ENCODE peak calls at places on chromosome 18, in five cellular contexts. N, V, L, M and S are unnamed samples. For H3K36me3, the result is how much of the 10 kb centered on the place peaks cover.

GRCh38 chr18:32771871-32772499 is 838 bp downstream of the KLHL14 start:
- DNase-seq in M (no peak), N (no peak), L (no peak), V (no peak), S (no peak)

GRCh38 chr18:54127759-54128378 is 96.6 kb downstream of the MBD2 start:
- DNase-seq in L (peak), M (no peak), V (no peak), N (no peak), S (peak)

GRCh38 chr18:67615876-67616275 is 99.4 kb upstream of the DSEL start:
- DNase-seq in V (no peak), N (no peak), L (no peak), M (no peak), S (no peak)

GRCh38 chr18:28095041-28095440 is 81.9 kb downstream of the CDH2 start:
- DNase-seq in N (no peak), M (no peak), L (no peak), V (no peak), S (peak)

GRCh38 chr18:55934801-55935200 is 346.8 kb upstream of the TCF4 start:
- DNase-seq in V (no peak), L (no peak), M (no peak), N (no peak), S (no peak)

GRCh38 chr18:9900699-9901098 is 13.1 kb upstream of the VAPA start:
- DNase-seq in L (no peak), N (no peak), M (no peak), V (no peak), S (no peak)

GRCh38 chr18:61554117-61554776 is 221.0 kb downstream of the CDH20 start:
- DNase-seq in N (no peak), M (peak), L (no peak), V (no peak), S (no peak)

GRCh38 chr18:55449412-55450140 is 138.4 kb downstream of the TCF4 start:
- DNase-seq in L (no peak), V (no peak), N (no peak), M (no peak), S (no peak)

GRCh38 chr18:38951633-38952032 is 1386.0 kb upstream of the CELF4 start:
- DNase-seq in V (no peak), M (no peak), N (no peak), L (no peak), S (no peak)

GRCh38 chr18:75075429-75075841 is 133.5 kb downstream of the PTGR3 start:
- DNase-seq in L (no peak), V (no peak), N (no peak), M (no peak), S (no peak)

GRCh38 chr18:73850782-73851181 is 296.9 kb downstream of the FBXO15 start:
- DNase-seq in M (no peak), L (no peak), V (no peak), N (no peak), S (no peak)

GRCh38 chr18:784470-785172 is 27.4 kb downstream of the YES1 start:
- DNase-seq in N (no peak), L (no peak), V (no peak), M (no peak), S (no peak)

GRCh38 chr18:32349728-32350395 is 120.8 kb downstream of the GAREM1 start:
- DNase-seq in L (peak), N (peak), M (peak), V (peak), S (peak)

GRCh38 chr18:34055227-34055626 is 169.5 kb downstream of the NOL4 start:
- DNase-seq in N (no peak), L (no peak), V (no peak), M (no peak), S (no peak)

GRCh38 chr18:48949606-48950535 is 894 bp downstream of the SMAD7 start:
- DNase-seq in M (peak), L (peak), V (peak), N (no peak), S (no peak)

DNA sequence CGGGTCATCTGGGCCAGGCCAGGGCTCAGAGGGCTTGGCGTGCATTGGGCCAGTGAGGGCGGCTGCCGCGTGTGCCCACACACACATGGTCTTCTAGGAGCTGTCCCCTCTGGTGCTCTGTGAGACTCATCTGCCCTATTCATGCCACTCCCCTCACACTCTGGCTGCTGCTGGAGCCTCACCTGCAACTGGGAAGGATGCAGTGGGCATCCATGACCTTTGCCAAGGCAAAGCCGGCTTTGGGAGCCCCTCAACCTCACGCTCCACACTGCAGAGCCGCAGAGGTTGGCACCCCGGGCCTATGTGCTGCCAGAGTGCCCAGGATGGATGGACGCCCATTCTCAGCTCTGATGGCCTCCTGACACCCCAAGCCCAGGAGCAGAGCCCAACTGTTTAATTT is 330.2 kb upstream of the SALL3 start:
- DNase-seq in N (no peak), M (no peak), L (no peak), V (no peak), S (no peak)
- H3K36me3 ChIP-seq in N (under half), M (under half), L (under half), V (under half), S (under half)

GRCh38 chr18:57775937-57776336 is 27.2 kb downstream of the ATP8B1 start:
- DNase-seq in M (no peak), L (no peak), N (no peak), V (no peak), S (no peak)

GRCh38 chr18:57776354-57776753 is 26.8 kb downstream of the ATP8B1 start:
- DNase-seq in V (no peak), N (no peak), M (no peak), L (no peak), S (no peak)

GRCh38 chr18:57781128-57781463 is 22.0 kb downstream of the ATP8B1 start:
- DNase-seq in N (no peak), L (no peak), V (no peak), M (no peak), S (no peak)

GRCh38 chr18:57780318-57781127 is 22.6 kb downstream of the ATP8B1 start:
- DNase-seq in M (no peak), V (no peak), N (peak), L (no peak), S (peak)

DNA sequence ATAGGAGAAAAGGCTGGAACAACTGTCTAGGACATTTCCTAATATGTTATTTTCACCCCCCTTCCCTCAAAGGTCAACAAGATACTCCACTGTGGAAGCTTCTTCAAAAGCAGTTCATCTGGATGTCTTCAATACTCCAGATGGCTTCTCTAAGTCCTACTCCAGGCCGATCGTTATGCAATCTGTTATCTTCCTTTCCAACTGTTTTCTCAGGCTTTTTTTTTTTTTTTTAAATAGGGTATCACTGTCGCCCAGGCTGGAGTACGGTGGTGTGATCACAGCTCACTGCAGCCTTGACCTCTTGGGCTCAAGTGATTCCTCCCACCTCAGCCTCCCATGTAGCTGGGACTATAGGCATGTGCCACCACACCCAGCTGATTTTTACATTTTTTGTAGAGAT is 26.3 kb downstream of the ATP8B1 start:
- DNase-seq in V (no peak), N (no peak), M (no peak), L (peak), S (no peak)
- H3K27ac ChIP-seq in V (peak), N (peak), M (no peak), L (peak), S (no peak)

DNA sequence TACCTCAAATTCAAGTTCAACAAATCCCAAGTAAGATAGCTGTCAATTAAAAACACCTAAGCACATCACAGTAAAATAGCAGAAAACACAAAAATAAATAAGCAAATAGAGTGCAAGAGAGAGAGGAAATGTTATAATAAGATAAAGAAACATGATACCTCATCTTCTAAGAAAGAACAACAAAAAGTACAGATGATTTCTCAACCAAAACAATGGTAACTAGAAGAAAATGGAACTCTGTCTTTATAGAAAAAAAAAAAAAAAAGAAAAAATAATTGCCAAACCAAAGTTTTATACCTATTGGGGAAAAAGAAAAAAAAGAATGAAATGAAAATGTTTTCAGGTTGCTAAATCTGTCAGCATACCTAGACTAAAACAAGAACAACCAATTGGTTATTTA is 1253.5 kb upstream of the CDH2 start:
- DNase-seq in V (no peak), N (no peak), M (no peak), L (no peak), S (no peak)
- TF ChIP-seq CTCF in V (no peak), N (no peak), M (no peak), L (no peak), S (no peak)

GRCh38 chr18:12062974-12063373 is 30.7 kb upstream of the ANKRD62 start:
- DNase-seq in V (no peak), M (no peak), L (no peak), N (no peak), S (no peak)
- H3K36me3 ChIP-seq in V (under half), M (under half), L (under half), N (under half), S (under half)

DNA sequence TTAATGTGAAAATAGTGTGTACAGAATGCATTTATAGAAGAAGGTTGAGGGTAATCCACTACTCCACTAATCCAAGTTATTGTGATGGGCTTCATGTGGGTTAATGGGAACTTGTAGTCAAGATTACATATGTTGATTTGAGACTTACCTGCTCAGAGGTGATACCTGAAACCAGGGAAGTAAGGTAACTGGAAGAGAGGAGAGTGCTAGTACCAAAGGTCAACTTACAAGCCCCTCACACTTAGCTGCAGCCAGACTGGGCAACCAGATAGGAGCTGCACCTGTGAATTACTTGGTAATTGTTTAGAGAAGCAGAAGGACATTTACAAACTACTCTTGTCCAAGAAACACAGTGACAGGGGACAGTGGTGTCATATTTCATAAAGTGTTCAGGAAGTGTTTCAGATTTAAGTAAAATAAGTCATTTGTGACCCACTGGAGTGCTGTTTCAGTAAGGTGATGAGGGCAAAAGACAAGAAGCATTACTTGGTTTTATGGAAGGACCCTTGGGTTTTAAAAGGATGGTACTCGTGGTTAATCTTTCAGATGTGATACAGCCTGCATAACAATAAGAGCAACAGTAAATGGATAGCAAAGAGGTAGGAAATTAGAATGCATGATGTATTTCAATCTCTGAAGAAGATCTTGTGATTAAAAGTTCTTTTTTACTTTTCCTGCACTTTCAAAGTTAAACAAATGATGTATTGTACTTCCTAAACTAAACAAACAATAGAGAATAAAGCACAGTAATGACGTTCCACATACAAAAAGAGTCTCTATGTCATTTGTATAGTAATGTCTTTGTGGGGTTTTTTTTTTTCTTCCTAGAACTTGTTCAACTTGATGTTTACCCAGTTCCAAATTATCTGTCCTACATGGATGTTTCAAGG is 189.3 kb downstream of the PHLPP1 start:
- DNase-seq in M (no peak), N (no peak), V (no peak), L (no peak), S (no peak)
- H3K27ac ChIP-seq in M (no peak), N (no peak), V (no peak), L (no peak), S (no peak)